ENCODE peak calls at places on chromosomes 4 and X, in four cellular contexts. J is CD8-positive, alpha-beta T cell; N is upper lobe of right lung; Q is body of pancreas. D is an unnamed sample.

GRCh38 chr4:19925516-19925915 is 326.2 kb upstream of the SLIT2 start:
- DNase-seq in J (no peak), N (no peak), Q (no peak), D (no peak)

GRCh38 chr4:3073158-3074077 is 920 bp downstream of the HTT-AS start:
- DNase-seq in J (no peak), N (no peak), Q (no peak), D (no peak)

GRCh38 chr4:32909722-32910121 is 2189.6 kb downstream of the PCDH7 start:
- DNase-seq in J (no peak), N (no peak), Q (no peak), D (no peak)

GRCh38 chrX:136541294-136541693 is 9.3 kb downstream of the VGLL1 start:
- DNase-seq in J (no peak), N (no peak), Q (no peak), D (no peak)

GRCh38 chr4:33924239-33924638 is 2320.1 kb downstream of the ARAP2 start:
- DNase-seq in J (no peak), N (no peak), Q (no peak), D (no peak)

GRCh38 chrX:140492360-140492994 is 12.4 kb downstream of the SOX3 start:
- DNase-seq in J (no peak), N (no peak), Q (no peak), D (no peak)

GRCh38 chr4:54852061-54852460 is 194.3 kb downstream of the KIT start:
- DNase-seq in J (no peak), N (no peak), Q (no peak), D (no peak)

GRCh38 chrX:9595131-9595530 is 130.3 kb downstream of the TBL1X start:
- DNase-seq in J (no peak), N (no peak), Q (no peak), D (no peak)

GRCh38 chr4:829291-829690 is 3.4 kb upstream of the CPLX1 start:
- DNase-seq in J (no peak), N (peak; percentile 35), Q (no peak), D (no peak)

GRCh38 chr4:124060261-124060918 is 652.1 kb downstream of the ANKRD50 start:
- DNase-seq in J (no peak), N (no peak), Q (peak; percentile 58), D (no peak)

GRCh38 chrX:15475021-15475420 is 18.1 kb downstream of the PIR start:
- DNase-seq in J (no peak), N (no peak), Q (no peak), D (no peak)

GRCh38 chrX:264634-265455 is 16.3 kb upstream of the PLCXD1 start:
- DNase-seq in J (no peak), N (peak; percentile 46), Q (peak; percentile 78), D (no peak)

GRCh38 chr4:33104190-33104773 is 2384.1 kb downstream of the PCDH7 start:
- DNase-seq in J (no peak), N (no peak), Q (no peak), D (no peak)

GRCh38 chrX:17376381-17377046 is 1.5 kb downstream of the NHS start:
- DNase-seq in J (no peak), N (no peak), Q (no peak), D (no peak)

GRCh38 chr4:150582881-150583286 is 933 bp downstream of the MAB21L2 start:
- DNase-seq in J (no peak), N (no peak), Q (no peak), D (no peak)

GRCh38 chr4:168059251-168059650 is 33.1 kb upstream of the ANXA10 start:
- DNase-seq in J (no peak), N (no peak), Q (no peak), D (no peak)

GRCh38 chrX:71619193-71619592 is 882 bp upstream of the CXCR3 start:
- DNase-seq in J (no peak), N (no peak), Q (no peak), D (no peak)

GRCh38 chr4:26459054-26459755 is 31.1 kb downstream of the CCKAR start:
- DNase-seq in J (no peak), N (no peak), Q (peak; percentile 29), D (peak; percentile 13)

GRCh38 chr4:102170910-102171309 is 174.4 kb downstream of the SLC39A8 start:
- DNase-seq in J (no peak), N (no peak), Q (no peak), D (no peak)

GRCh38 chrX:114334473-114334982 is 249.4 kb upstream of the HTR2C start:
- DNase-seq in J (no peak), N (no peak), Q (no peak), D (no peak)

GRCh38 chrX:23804578-23804977 is 21.6 kb downstream of the SAT1 start:
- DNase-seq in J (no peak), N (no peak), Q (no peak), D (no peak)

GRCh38 chr4:115675721-115676120 is 562.3 kb upstream of the NDST4 start:
- DNase-seq in J (no peak), N (no peak), Q (no peak), D (no peak)

GRCh38 chr4:102343964-102344519 is 1.2 kb downstream of the SLC39A8 start:
- DNase-seq in J (no peak), N (peak; percentile 90), Q (peak; percentile 75), D (no peak)

GRCh38 chr4:186940476-186940875 is 216.8 kb upstream of the FAT1 start:
- DNase-seq in J (no peak), N (no peak), Q (peak; percentile 11), D (no peak)

GRCh38 chr4:147814334-147814733 is 82.4 kb downstream of the ARHGAP10 start:
- DNase-seq in J (no peak), N (no peak), Q (no peak), D (no peak)
- H3K27ac ChIP-seq in J (no peak overlapping the region), N (no peak overlapping the region), Q (no peak overlapping the region), D (no peak overlapping the region)

DNA sequence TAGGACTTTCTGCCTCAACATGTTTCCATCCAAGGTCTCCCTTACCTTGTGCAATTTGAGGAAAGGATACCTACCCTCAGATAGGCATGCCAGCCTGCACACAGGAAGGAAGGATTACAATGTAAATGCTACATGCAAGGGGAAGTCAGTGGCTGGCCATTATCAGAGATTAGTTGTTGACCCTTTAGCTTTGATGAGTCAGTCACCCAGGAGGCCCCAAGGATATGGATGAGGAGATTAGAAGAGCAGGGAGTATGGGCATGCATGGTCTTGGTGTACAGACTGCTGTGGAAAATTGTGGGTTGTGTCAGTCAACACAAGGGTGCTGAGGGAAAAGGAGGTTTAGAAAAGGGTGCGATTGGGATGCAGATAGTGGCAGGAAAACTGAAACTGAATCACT is 92.0 kb downstream of the GUCY2F start:
- DNase-seq in J (no peak), N (no peak), Q (no peak), D (no peak)
- H3K27me3 ChIP-seq in J (no peaks in the 10 kb centered on the region), N (no peaks in the 10 kb centered on the region), Q (no peaks in the 10 kb centered on the region), D (no peaks in the 10 kb centered on the region)

GRCh38 chr4:173528378-173529321 is 1.4 kb downstream of the HAND2 start:
- DNase-seq in J (no peak), N (no peak), Q (no peak), D (no peak)
- H3K4me1 ChIP-seq in J (peaks cover 11% of the 10 kb centered on the region), N (peaks cover 7% of the 10 kb centered on the region), Q (peaks cover 19% of the 10 kb centered on the region), D (no peaks in the 10 kb centered on the region)

GRCh38 chr4:158861766-158862165 is 92.9 kb downstream of the FNIP2 start:
- DNase-seq in J (no peak), N (no peak), Q (no peak), D (no peak)
- H3K27ac ChIP-seq in J (no peak overlapping the region), N (no peak overlapping the region), Q (no peak overlapping the region), D (no peak overlapping the region)

GRCh38 chr4:41443340-41444079 is 94.4 kb upstream of the LIMCH1 start:
- DNase-seq in J (no peak), N (no peak), Q (no peak), D (no peak)

GRCh38 chr4:41446391-41446790 is 91.6 kb upstream of the LIMCH1 start:
- DNase-seq in J (no peak), N (no peak), Q (no peak), D (no peak)

GRCh38 chr4:41438564-41438963 is 99.4 kb upstream of the LIMCH1 start:
- DNase-seq in J (no peak), N (no peak), Q (no peak), D (no peak)

GRCh38 chr4:41437264-41437566 is 100.7 kb upstream of the LIMCH1 start:
- DNase-seq in J (no peak), N (no peak), Q (no peak), D (no peak)

GRCh38 chr4:41442818-41443217 is 95.1 kb upstream of the LIMCH1 start:
- DNase-seq in J (no peak), N (no peak), Q (no peak), D (no peak)
- H3K27me3 ChIP-seq in J (no peaks in the 10 kb centered on the region), N (no peaks in the 10 kb centered on the region), Q (no peaks in the 10 kb centered on the region), D (no peaks in the 10 kb centered on the region)

DNA sequence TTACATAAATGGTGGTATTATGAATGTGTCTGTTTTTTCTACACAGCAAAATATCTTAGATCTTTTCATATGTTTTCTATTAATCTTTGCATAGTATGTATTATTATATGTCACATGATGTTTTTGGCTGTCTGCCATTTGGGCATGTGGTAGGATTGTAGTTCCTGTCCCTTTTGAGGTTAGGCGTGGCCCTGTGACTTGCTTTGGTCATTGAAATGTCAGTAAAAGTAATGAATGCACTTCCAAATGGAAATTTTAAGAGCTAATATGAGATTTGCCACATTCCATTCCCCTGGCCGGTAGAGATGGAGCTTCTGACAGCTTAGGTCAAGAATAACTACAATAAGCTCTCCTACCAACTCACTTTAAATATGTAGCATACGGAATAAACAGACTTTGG is 45.1 kb downstream of the JADE3 start:
- DNase-seq in J (no peak), N (no peak), Q (no peak), D (no peak)
- H3K4me1 ChIP-seq in J (no peaks in the 10 kb centered on the region), N (no peaks in the 10 kb centered on the region), Q (peaks cover 36% of the 10 kb centered on the region), D (no peaks in the 10 kb centered on the region)

DNA sequence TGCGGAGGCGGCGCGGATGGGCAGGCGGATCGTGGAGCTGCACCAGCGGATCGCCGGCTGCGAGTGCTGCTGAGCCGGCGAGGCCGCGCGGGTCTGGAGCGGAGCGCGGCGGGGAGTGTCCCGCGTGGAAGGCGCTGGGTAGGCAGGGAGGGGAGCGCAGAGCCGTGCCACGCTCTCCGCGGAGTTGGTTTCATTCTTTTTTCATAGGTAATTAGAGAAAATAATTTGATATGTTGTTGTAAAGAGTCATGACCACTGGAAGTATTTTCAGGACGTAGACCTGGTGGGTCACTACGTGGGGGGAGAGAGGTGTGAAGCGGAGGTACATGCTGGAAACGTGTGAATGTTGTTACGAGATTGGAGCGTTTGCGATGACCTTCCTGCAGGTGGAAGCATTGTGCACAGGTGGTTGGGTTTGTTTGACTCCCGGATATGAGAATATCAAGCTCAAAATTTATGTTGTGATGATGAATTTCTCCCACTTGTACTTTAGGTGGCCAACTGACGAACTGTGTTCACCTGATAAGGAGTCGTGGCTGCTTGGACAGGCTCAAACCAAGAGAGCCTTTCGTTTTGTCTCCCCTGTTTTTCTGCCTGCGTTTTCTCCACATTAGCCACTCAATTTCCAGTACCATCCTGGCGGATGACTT is 19.1 kb upstream of the S100P start:
- DNase-seq in J (peak; percentile 55), N (no peak), Q (peak; percentile 61), D (no peak)
- H3K27ac ChIP-seq in J (peak overlapping the region; percentile 78), N (peak overlapping the region; percentile 90), Q (peak overlapping the region; percentile 86), D (no peak overlapping the region)

DNA sequence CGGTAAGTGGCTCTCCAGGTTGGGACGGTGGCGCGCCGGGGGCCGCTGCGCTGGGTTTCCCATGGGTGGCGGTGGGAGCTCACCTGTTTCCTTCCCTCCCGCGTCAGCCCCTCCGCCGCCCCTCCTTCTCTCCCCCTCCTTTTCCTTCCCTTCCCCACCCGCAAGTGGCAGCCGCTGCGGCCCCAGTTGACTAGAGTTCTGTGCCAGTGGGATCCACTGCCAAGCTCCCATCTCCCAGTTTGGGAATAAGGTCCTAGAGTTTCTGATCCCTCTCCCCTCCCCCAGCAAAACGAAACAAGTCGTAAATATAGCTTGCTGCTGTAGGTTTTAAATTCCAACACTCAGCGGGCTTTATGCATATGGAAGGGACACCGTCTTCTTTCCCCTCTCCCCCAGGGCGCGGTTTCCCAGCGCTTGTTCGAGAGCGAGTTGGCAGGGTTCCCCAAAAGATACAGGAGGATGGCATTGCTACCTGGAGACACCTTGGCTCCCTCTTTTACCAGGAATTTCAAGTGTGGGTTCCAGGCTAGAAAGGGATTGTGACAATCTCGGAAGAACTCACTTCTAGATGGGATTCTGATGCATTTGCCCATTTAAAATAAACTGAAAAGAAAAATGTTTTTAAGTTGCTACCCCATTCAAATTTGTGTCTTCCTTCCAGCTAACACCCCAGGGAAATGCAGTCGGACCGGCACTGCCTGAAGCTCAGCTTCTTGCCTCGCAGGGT is 1.2 kb downstream of the TLL1 start:
- DNase-seq in J (no peak), N (no peak), Q (no peak), D (no peak)
- H3K27me3 ChIP-seq in J (peaks cover 4% of the 10 kb centered on the region), N (peaks cover 37% of the 10 kb centered on the region), Q (no peaks in the 10 kb centered on the region), D (peaks cover 30% of the 10 kb centered on the region)